ENCODE peak calls at places on chromosome 18, in five cellular contexts. X is HepG2, C is K562, G is GM12878, B is H1. T is an unnamed sample.

GRCh38 chr18:63970803-63971191 is 916 bp downstream of the SERPINB8 start:
- DNase-seq in B (no peak), X (no peak), C (no peak), G (no peak), T (no peak)

GRCh38 chr18:36650206-36650605 is 178.6 kb downstream of the TPGS2 start:
- DNase-seq in C (no peak), B (no peak), G (no peak), X (no peak), T (no peak)

GRCh38 chr18:80251700-80252099 is 4.4 kb upstream of the PARD6G start:
- DNase-seq in C (no peak), B (no peak), X (no peak), G (no peak), T (no peak)

GRCh38 chr18:6509417-6510198 is 94.9 kb upstream of the L3MBTL4 start:
- DNase-seq in C (no peak), X (no peak), G (no peak), B (no peak), T (no peak)

GRCh38 chr18:13051159-13051558 is 60.0 kb downstream of the CEP192 start:
- DNase-seq in B (no peak), C (no peak), G (no peak), X (no peak), T (no peak)

GRCh38 chr18:40431071-40431998 is 1523.7 kb upstream of the PIK3C3 start:
- DNase-seq in G (no peak), X (no peak), B (no peak), C (no peak), T (no peak)

GRCh38 chr18:79559121-79559835 is 120.3 kb upstream of the CTDP1 start:
- DNase-seq in G (no peak), C (no peak), X (no peak), B (no peak), T (no peak)

GRCh38 chr18:80009661-80010550 is 21.5 kb upstream of the TXNL4A start:
- DNase-seq in C (no peak), B (no peak), X (no peak), G (no peak), T (peak; percentile 75)

GRCh38 chr18:31943895-31944816 is 1.2 kb upstream of the TRAPPC8 start:
- DNase-seq in B (no peak), C (peak; percentile 31), X (no peak), G (no peak), T (no peak)

GRCh38 chr18:4232656-4233055 is 222.5 kb downstream of the DLGAP1 start:
- DNase-seq in G (no peak), X (no peak), C (no peak), B (no peak), T (no peak)

GRCh38 chr18:11307716-11308115 is 158.3 kb upstream of the PIEZO2 start:
- DNase-seq in G (no peak), B (no peak), X (no peak), C (no peak), T (no peak)

GRCh38 chr18:7603259-7604000 is 36.3 kb downstream of the PTPRM start:
- DNase-seq in B (no peak), X (no peak), C (no peak), G (no peak), T (no peak)

GRCh38 chr18:12053312-12053711 is 40.3 kb upstream of the ANKRD62 start:
- DNase-seq in G (no peak), B (no peak), C (no peak), X (no peak), T (no peak)

GRCh38 chr18:44759925-44760342 is 79.2 kb downstream of the SETBP1 start:
- DNase-seq in X (no peak), C (no peak), G (peak; percentile 48), B (no peak), T (no peak)

GRCh38 chr18:76212958-76213357 is 282.1 kb downstream of the ZNF516 start:
- DNase-seq in X (no peak), G (no peak), B (no peak), C (no peak), T (no peak)

GRCh38 chr18:63603772-63604171 is 16.6 kb downstream of the SERPINB13 start:
- DNase-seq in X (no peak), B (no peak), G (peak; percentile 42), C (no peak), T (no peak)

GRCh38 chr18:35337256-35337655 is 7.0 kb downstream of the ZNF24 start:
- DNase-seq in X (no peak), G (no peak), B (no peak), C (no peak), T (no peak)

GRCh38 chr18:69161383-69162028 is 239.2 kb upstream of the DOK6 start:
- DNase-seq in G (no peak), X (peak; percentile 60), C (no peak), B (no peak), T (no peak)

GRCh38 chr18:34001376-34001775 is 223.3 kb downstream of the NOL4 start:
- DNase-seq in C (no peak), G (no peak), B (no peak), X (no peak), T (no peak)

GRCh38 chr18:61991201-61991600 is 98.4 kb upstream of the RNF152 start:
- DNase-seq in G (no peak), C (no peak), B (no peak), X (no peak), T (no peak)

GRCh38 chr18:25604909-25605247 is 252.9 kb upstream of the ZNF521 start:
- DNase-seq in B (no peak), G (no peak), X (no peak), C (no peak), T (no peak)

GRCh38 chr18:62332964-62333695 is 8.0 kb downstream of the TNFRSF11A start:
- DNase-seq in B (no peak), X (no peak), C (no peak), G (no peak), T (no peak)

GRCh38 chr18:62702259-62702658 is 13.1 kb upstream of the PHLPP1 start:
- DNase-seq in G (no peak), X (no peak), B (no peak), C (no peak), T (no peak)

GRCh38 chr18:34794346-34794745 is 84.2 kb downstream of the DTNA start:
- DNase-seq in X (no peak), C (no peak), B (no peak), G (no peak), T (no peak)

GRCh38 chr18:47149457-47150028 is 757 bp downstream of the HDHD2 start:
- DNase-seq in B (no peak), G (no peak), X (peak; percentile 24), C (peak; percentile 32), T (no peak)
- TF ChIP-seq ATF3 in B (no peak), G (no peak), X (no peak), C (no peak), T (no peak)

GRCh38 chr18:58484989-58485962 is 143.6 kb downstream of the ALPK2 start:
- DNase-seq in B (no peak), G (no peak), X (no peak), C (no peak), T (no peak)
- H3K4me2 ChIP-seq in B (peak overlapping the region; percentile 57), G (no peak overlapping the region), X (peak overlapping the region; percentile 9), C (no peak overlapping the region), T (no peak overlapping the region)

GRCh38 chr18:57439985-57440330 is 4.8 kb downstream of the ONECUT2 start:
- DNase-seq in C (no peak), G (no peak), X (no peak), B (no peak), T (no peak)

GRCh38 chr18:57437433-57437781 is 2.2 kb downstream of the ONECUT2 start:
- DNase-seq in C (no peak), X (peak; percentile 40), G (no peak), B (no peak), T (no peak)

GRCh38 chr18:57439617-57439975 is 4.4 kb downstream of the ONECUT2 start:
- DNase-seq in X (no peak), C (no peak), G (no peak), B (no peak), T (no peak)

GRCh38 chr18:57437782-57438668 is 2.9 kb downstream of the ONECUT2 start:
- DNase-seq in X (peak; percentile 75), G (no peak), C (no peak), B (no peak), T (peak; percentile 40)

DNA sequence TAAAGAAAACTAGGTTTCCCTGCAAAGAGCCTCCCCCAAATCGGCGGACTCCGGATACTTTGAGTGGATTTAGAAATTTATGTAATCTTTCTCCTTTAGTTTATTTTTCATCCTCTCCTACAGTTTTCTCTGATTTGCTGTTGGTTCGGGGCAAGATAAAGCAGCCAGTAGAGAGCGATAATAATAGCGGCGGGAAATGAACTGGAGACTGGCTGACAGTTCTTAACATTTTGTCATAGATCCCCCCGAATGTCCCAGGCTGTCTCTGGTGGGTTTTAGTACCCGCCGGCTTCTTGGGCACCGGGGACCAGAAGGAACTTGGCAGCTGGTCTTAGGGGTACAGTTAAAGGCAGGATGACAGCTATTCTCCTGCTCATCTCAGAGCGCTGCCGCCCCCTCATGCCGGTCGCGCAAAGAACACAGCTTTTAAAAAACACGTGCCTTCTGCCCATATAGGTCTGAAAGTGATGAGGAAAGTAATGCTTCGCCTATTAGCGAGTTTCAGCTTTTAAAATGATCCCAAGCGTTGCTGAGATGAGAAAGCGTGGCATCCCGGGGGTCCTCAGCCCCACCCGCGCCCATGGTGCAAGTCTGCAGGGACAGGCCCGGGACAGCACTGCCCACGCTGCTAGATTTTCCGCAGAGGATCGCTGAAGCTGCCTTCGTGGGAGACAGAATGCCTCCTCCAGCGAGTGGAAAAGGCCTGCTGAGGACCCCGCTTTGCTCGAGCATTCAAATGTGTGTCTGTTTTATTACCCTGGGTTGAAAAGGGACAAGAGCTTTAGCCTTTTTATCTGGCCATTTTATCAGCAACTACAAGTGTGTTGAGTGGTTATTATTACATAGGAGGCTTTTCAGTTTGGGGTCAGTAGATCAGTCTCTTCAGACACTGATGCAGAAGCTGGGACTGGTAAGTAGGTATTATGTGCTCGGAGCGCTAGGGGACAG is 3.8 kb downstream of the ONECUT2 start:
- DNase-seq in C (no peak), X (no peak), G (no peak), B (no peak), T (no peak)
- TF ChIP-seq CTCF in C (no peak), X (peak; percentile 62), G (peak; percentile 18), B (no peak), T (no peak)

GRCh38 chr18:48806551-48807261 is 144.1 kb downstream of the SMAD7 start:
- DNase-seq in B (no peak), C (peak; percentile 19), X (no peak), G (no peak), T (peak; percentile 12)
- TF ChIP-seq ATF3 in B (no peak), C (no peak), X (no peak), G (no peak), T (no peak)

GRCh38 chr18:72866572-72866900 is 1.3 kb downstream of the NETO1 start:
- DNase-seq in G (no peak), X (no peak), C (no peak), B (no peak), T (no peak)
- H3K4me2 ChIP-seq in G (no peak overlapping the region), X (no peak overlapping the region), C (no peak overlapping the region), B (peak overlapping the region; percentile 97), T (no peak overlapping the region)

DNA sequence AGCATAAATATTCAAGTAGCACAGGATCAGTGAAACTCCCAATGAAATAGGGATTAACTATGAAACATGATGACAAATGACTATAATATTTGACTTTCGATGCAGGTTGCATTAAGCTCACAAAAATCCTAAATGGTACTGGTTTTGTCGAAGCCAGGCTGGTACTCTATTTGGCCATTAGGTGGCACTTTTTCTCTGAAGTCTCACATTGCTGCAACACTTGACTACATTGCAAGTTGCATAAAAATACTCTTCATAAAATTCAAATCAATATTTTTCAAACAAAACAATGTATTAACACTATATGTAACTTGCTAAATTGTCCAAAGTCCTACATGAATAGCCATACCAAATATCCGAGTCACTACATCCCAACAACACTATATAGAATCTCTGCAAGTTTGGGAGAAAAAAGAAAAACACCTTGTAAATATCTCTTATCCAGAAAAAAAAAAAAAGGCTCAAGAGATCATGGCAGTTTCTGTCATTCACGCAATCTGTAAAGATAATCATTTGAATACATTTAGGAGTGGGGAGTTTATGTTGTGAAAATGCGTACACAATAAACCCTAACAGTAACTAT is 9.5 kb downstream of the RTTN start:
- DNase-seq in G (no peak), B (no peak), C (peak; percentile 12), X (peak; percentile 35), T (no peak)
- TF ChIP-seq CTCF in G (peak; percentile 66), B (peak; percentile 71), C (peak; percentile 66), X (peak; percentile 76), T (peak; percentile 76)

T was measured in HCT116.